ENCODE peak calls at places on chromosomes 3 and 15, in seven cellular contexts. I is suprapubic skin, L is H9, Z is IMR-90, A is heart right ventricle, S is A549, K is stomach. X is an unnamed sample. For H3K4me1, the result is how much of the 10 kb centered on the place peaks cover.

GRCh38 chr3:76570436-76571057 is 469.4 kb upstream of the ROBO2 start:
- DNase-seq in K (no peak), L (no peak), I (no peak), A (no peak), S (no peak), Z (peak), X (no peak)

GRCh38 chr3:67529337-67529736 is 125.1 kb downstream of the SUCLG2 start:
- DNase-seq in L (no peak), A (no peak), I (no peak), K (no peak), Z (no peak), S (no peak), X (no peak)

GRCh38 chr3:184546252-184546651 is 15.3 kb upstream of the EPHB3 start:
- DNase-seq in I (peak), A (no peak), Z (no peak), L (peak), S (no peak), K (no peak), X (peak)

GRCh38 chr15:25333049-25333448 is 105.8 kb downstream of the UBE3A start:
- DNase-seq in L (no peak), K (no peak), Z (no peak), S (no peak), I (no peak), A (no peak), X (no peak)

GRCh38 chr3:124463234-124463633 is 267.0 kb upstream of the UMPS start:
- DNase-seq in Z (no peak), L (no peak), I (no peak), K (no peak), S (no peak), A (no peak), X (no peak)

GRCh38 chr15:60655252-60655651 is 176.3 kb upstream of the ICE2 start:
- DNase-seq in A (no peak), I (no peak), K (no peak), S (no peak), Z (no peak), L (no peak), X (no peak)

GRCh38 chr15:26872206-26872605 is 5.3 kb downstream of the GABRA5 start:
- DNase-seq in A (no peak), S (no peak), I (no peak), L (no peak), K (no peak), Z (no peak), X (no peak)

GRCh38 chr3:136789976-136790375 is 28.9 kb upstream of the SLC35G2 start:
- DNase-seq in S (no peak), L (no peak), I (no peak), K (no peak), Z (no peak), A (no peak), X (no peak)

GRCh38 chr3:42685363-42685881 is at the start of gene KLHL40:
- DNase-seq in L (no peak), K (no peak), Z (no peak), I (no peak), S (no peak), A (no peak), X (no peak)

GRCh38 chr3:173553635-173554280 is 156.2 kb downstream of the NLGN1 start:
- DNase-seq in Z (peak), L (no peak), I (no peak), A (peak), K (no peak), S (peak), X (no peak)

GRCh38 chr3:45021936-45022335 is 4.2 kb upstream of the CLEC3B start:
- DNase-seq in I (no peak), L (no peak), S (no peak), Z (no peak), K (no peak), A (no peak), X (no peak)

GRCh38 chr15:78239811-78240210 is 5.4 kb upstream of the ACSBG1 start:
- DNase-seq in Z (no peak), K (no peak), S (no peak), L (peak), I (no peak), A (no peak), X (no peak)

GRCh38 chr3:71130516-71131384 is 452.8 kb downstream of the FOXP1 start:
- DNase-seq in L (no peak), Z (peak), A (peak), S (no peak), I (no peak), K (peak), X (peak)

GRCh38 chr3:32422943-32423342 is 31.3 kb downstream of the CMTM7 start:
- DNase-seq in A (no peak), Z (no peak), S (no peak), L (no peak), I (no peak), K (no peak), X (no peak)

GRCh38 chr3:42526616-42527367 is 24.3 kb downstream of the VIPR1 start:
- DNase-seq in Z (no peak), S (no peak), A (no peak), I (no peak), L (no peak), K (no peak), X (no peak)

GRCh38 chr15:62491642-62492041 is 326.6 kb upstream of the C2CD4B start:
- DNase-seq in I (no peak), K (no peak), Z (peak), S (no peak), A (no peak), L (no peak), X (no peak)

GRCh38 chr3:97009427-97010019 is 195.1 kb downstream of the EPHA6 start:
- DNase-seq in S (no peak), A (no peak), Z (no peak), L (peak), K (no peak), I (no peak), X (no peak)

DNA sequence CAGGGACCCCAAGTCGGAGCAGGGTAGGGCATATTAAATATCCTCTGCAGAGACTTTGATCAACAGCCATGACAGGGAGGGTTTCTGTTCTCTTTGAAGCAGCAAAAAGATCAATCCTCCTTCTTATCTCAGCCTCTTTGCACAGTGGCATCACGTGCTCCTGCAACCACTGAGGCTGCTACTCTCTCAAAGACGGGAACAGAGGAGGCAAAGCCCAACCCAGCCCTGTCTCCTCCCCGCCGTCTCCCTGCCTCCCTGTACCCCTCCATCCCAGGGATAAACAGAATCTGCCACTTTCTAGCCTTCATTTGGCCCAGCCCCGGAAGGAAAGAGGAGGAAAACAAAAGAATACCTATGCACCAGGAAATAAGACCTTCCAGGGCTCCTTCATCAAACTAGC is 7.5 kb upstream of the TBC1D21 start:
- DNase-seq in S (no peak), A (no peak), K (peak), Z (no peak), L (peak), I (no peak), X (no peak)
- TF ChIP-seq CTCF in S (no peak), A (no peak), K (no peak), Z (no peak), L (no peak), I (no peak), X (no peak)

GRCh38 chr3:128382221-128382807 is 84.4 kb downstream of the DNAJB8 start:
- DNase-seq in I (no peak), L (no peak), Z (no peak), K (peak), A (peak), S (no peak), X (no peak)
- H3K4me1 ChIP-seq in I (under half), L (under half), Z (under half), K (half or more), A (half or more), S (under half), X (half or more)

DNA sequence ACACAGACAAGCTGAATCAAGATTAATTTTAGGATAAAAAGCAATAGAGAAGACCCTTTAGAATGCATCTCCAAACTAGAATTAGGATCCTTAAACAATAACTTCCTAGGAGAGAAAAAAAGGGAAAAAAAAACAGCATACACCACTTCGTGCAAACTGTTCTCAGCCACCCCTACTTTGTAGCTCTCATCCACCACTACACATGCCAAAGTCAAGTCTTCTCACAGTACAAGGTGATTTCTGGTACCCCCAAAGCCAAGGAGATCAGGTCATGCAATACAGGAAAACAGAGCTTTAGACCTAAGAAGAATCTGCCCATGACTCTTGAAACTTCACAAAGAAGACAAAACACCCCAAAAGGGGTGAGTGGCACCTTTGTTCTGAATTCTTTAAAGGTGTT is 166.9 kb downstream of the SUCNR1 start:
- DNase-seq in A (no peak), K (no peak), Z (no peak), L (no peak), S (no peak), I (no peak), X (no peak)
- H3K27ac ChIP-seq in A (no peak), K (no peak), Z (no peak), L (no peak), S (no peak), I (no peak), X (no peak)

GRCh38 chr3:25902586-25902985 is 112.7 kb downstream of the OXSM start:
- DNase-seq in A (no peak), L (no peak), Z (no peak), I (no peak), K (no peak), S (no peak), X (no peak)

GRCh38 chr3:25903371-25903770 is 113.5 kb downstream of the OXSM start:
- DNase-seq in K (no peak), L (no peak), A (no peak), S (no peak), I (no peak), Z (no peak), X (no peak)

GRCh38 chr3:25901796-25902195 is 111.9 kb downstream of the OXSM start:
- DNase-seq in L (no peak), I (no peak), A (no peak), K (no peak), S (no peak), Z (no peak), X (no peak)

GRCh38 chr3:25906132-25906906 is 116.4 kb downstream of the OXSM start:
- DNase-seq in A (no peak), K (no peak), L (no peak), Z (peak), I (no peak), S (no peak), X (no peak)

GRCh38 chr3:25904248-25904647 is 114.4 kb downstream of the OXSM start:
- DNase-seq in S (no peak), A (peak), L (peak), I (no peak), K (no peak), Z (no peak), X (no peak)
- TF ChIP-seq CTCF in S (no peak), A (peak), L (peak), I (no peak), K (peak), Z (no peak), X (no peak)

GRCh38 chr3:48470286-48470685 is 23.7 kb downstream of the ATRIP start:
- DNase-seq in K (no peak), A (no peak), I (no peak), L (no peak), Z (no peak), S (no peak), X (no peak)
- H3K4me1 ChIP-seq in K (half or more), A (half or more), I (half or more), L (under half), Z (under half), S (half or more), X (under half)

X was measured in ascending aorta.